ENCODE peak calls at places on chromosomes 7 and 10, in four cellular contexts. M is stimulated activated CD8-positive, alpha-beta memory T cell treated with anti-CD3 and anti-CD28 coated beads, Interleukin-2, amount 100 ng/mL, for 1 hour; J is endothelial cell; T is RPMI7951. D is an unnamed sample.

GRCh38 chr7:134920026-134920758 is 66.1 kb upstream of the AGBL3 start:
- DNase-seq in M (no peak), J (no peak), T (peak), D (no peak)

GRCh38 chr10:7819126-7819470 is 793 bp downstream of the TAF3 start:
- DNase-seq in M (no peak), J (peak), T (peak), D (no peak)

GRCh38 chr10:129605986-129606518 is 139.0 kb downstream of the MGMT start:
- DNase-seq in M (no peak), J (no peak), T (no peak), D (no peak)

GRCh38 chr10:27158421-27158820 is 3.3 kb downstream of the MASTL start:
- DNase-seq in M (no peak), J (no peak), T (no peak), D (no peak)

GRCh38 chr7:7639847-7640220 is 718 bp upstream of the UMAD1 start:
- DNase-seq in M (no peak), J (no peak), T (peak), D (no peak)

GRCh38 chr7:46908770-46909169 is 673.1 kb downstream of the TNS3 start:
- DNase-seq in M (no peak), J (no peak), T (peak), D (no peak)

GRCh38 chr7:2110586-2111396 is 122.0 kb downstream of the MAD1L1 start:
- DNase-seq in M (no peak), J (no peak), T (no peak), D (no peak)

GRCh38 chr7:66952343-66953043 is 31.5 kb downstream of the TMEM248 start:
- DNase-seq in M (no peak), J (no peak), T (peak), D (no peak)

GRCh38 chr10:54554028-54554427 is 247.0 kb downstream of the PCDH15 start:
- DNase-seq in M (no peak), J (no peak), T (no peak), D (no peak)

D was measured in iPS DF 6.9.